ENCODE peak calls at places on chromosome 7, in nine cellular contexts. H is H7; M is activated CD4-positive, alpha-beta T cell treated with anti-CD3 and anti-CD28 coated beads for 24 hours; P is stimulated activated CD4-positive, alpha-beta T cell treated with anti-CD3 and anti-CD28 coated beads, Interleukin-2, amount 100 ng/mL, for 48 hours; C is NAMALWA; Z is neuronal stem cell; S is SIG-M5; Y is fibroblast of the conjunctiva; K is mucosa of descending colon. L is an unnamed sample.
A peak's percentile ranks its signal among the peaks of the same experiment; 100 is the strongest.

GRCh38 chr7:140455743-140456142 is 23.6 kb downstream of the MKRN1 start:
- DNase-seq in Z (no peak), Y (no peak), P (no peak), S (no peak), M (no peak), C (no peak), H (peak; percentile 72), K (no peak), L (no peak)

GRCh38 chr7:5363729-5364128 is 59.9 kb downstream of the TNRC18 start:
- DNase-seq in C (no peak), M (no peak), H (no peak), S (no peak), K (no peak), Z (no peak), P (no peak), Y (no peak), L (no peak)

GRCh38 chr7:22001345-22002004 is 55.8 kb upstream of the CDCA7L start:
- DNase-seq in H (peak; percentile 61), K (no peak), P (peak; percentile 21), M (peak; percentile 29), Z (peak; percentile 61), Y (peak; percentile 44), S (no peak), C (peak; percentile 88), L (peak; percentile 61)

GRCh38 chr7:92881091-92881485 is 44.7 kb upstream of the CDK6 start:
- DNase-seq in Z (no peak), P (no peak), H (no peak), K (no peak), Y (no peak), C (no peak), S (no peak), M (no peak), L (no peak)

GRCh38 chr7:373818-374705 is 84.1 kb downstream of the FOXL3 start:
- DNase-seq in H (peak; percentile 72), Z (no peak), C (no peak), M (no peak), S (no peak), K (peak; percentile 22), P (no peak), Y (no peak), L (no peak)

GRCh38 chr7:90629306-90629918 is 33.3 kb downstream of the CDK14 start:
- DNase-seq in K (no peak), P (peak; percentile 3), S (no peak), M (no peak), Z (peak; percentile 51), Y (peak; percentile 43), C (peak; percentile 83), H (peak; percentile 34), L (peak; percentile 85)

GRCh38 chr7:36116347-36117200 is 36.5 kb upstream of the EEPD1 start:
- DNase-seq in S (no peak), P (no peak), Y (no peak), H (no peak), K (no peak), Z (no peak), M (no peak), C (no peak), L (no peak)

GRCh38 chr7:66352071-66352470 is 146.9 kb downstream of the TPST1 start:
- DNase-seq in M (no peak), Y (no peak), C (no peak), K (no peak), S (no peak), H (peak; percentile 60), Z (no peak), P (no peak), L (no peak)

GRCh38 chr7:117014673-117015133 is 61.4 kb downstream of the ST7 start:
- DNase-seq in Z (no peak), Y (peak; percentile 5), M (no peak), S (no peak), K (no peak), H (no peak), P (no peak), C (peak; percentile 77), L (peak; percentile 32)

GRCh38 chr7:2738110-2738509 is 50.1 kb downstream of the AMZ1 start:
- DNase-seq in C (no peak), K (no peak), Z (no peak), H (peak; percentile 24), S (no peak), P (no peak), M (no peak), Y (no peak), L (no peak)

L was measured in mesendoderm.